ENCODE peak calls at places on chromosomes 7 and 10, in seven cellular contexts. B is IMR-90, F is H9, I is mesendoderm, C is mesenchymal stem cell, A is neuronal stem cell, M is trophoblast cell. J is an unnamed sample.

GRCh38 chr7:86644282-86645173 is 819 bp downstream of the GRM3 start:
- DNase-seq in B (no peak), F (peak), I (peak), C (no peak), A (peak), M (no peak), J (peak)

GRCh38 chr7:87231243-87231642 is 11.7 kb upstream of the TMEM243 start:
- DNase-seq in B (no peak), F (no peak), I (no peak), C (no peak), A (no peak), M (no peak), J (no peak)

GRCh38 chr10:61897671-61898434 is 3.6 kb upstream of the ARID5B start:
- DNase-seq in B (peak), F (peak), I (peak), C (peak), A (no peak), M (peak), J (no peak)

GRCh38 chr7:1061180-1061579 is 16.8 kb downstream of the GPR146 start:
- DNase-seq in B (no peak), F (no peak), I (no peak), C (no peak), A (no peak), M (no peak), J (no peak)

GRCh38 chr7:44307301-44307900 is 18.0 kb downstream of the CAMK2B start:
- DNase-seq in B (peak), F (peak), I (peak), C (peak), A (no peak), M (no peak), J (peak)

GRCh38 chr10:43863270-43863669 is 214.6 kb upstream of the ZNF32 start:
- DNase-seq in B (no peak), F (no peak), I (no peak), C (no peak), A (no peak), M (no peak), J (no peak)

GRCh38 chr7:113890326-113891030 is 28.3 kb downstream of the PPP1R3A start:
- DNase-seq in B (peak), F (no peak), I (no peak), C (no peak), A (no peak), M (no peak), J (no peak)

GRCh38 chr10:46546591-46547330 is 9.7 kb downstream of the GPRIN2 start:
- DNase-seq in B (no peak), F (peak), I (no peak), C (no peak), A (no peak), M (no peak), J (no peak)

GRCh38 chr7:35015346-35015859 is 21.9 kb downstream of the DPY19L1 start:
- DNase-seq in B (peak), F (peak), I (peak), C (peak), A (no peak), M (peak), J (no peak)

GRCh38 chr10:79057481-79058275 is 11.1 kb upstream of the ZMIZ1 start:
- DNase-seq in B (no peak), F (no peak), I (no peak), C (no peak), A (no peak), M (no peak), J (no peak)

GRCh38 chr7:27714831-27715444 is 25.0 kb upstream of the TAX1BP1 start:
- DNase-seq in B (peak), F (no peak), I (no peak), C (no peak), A (no peak), M (no peak), J (no peak)

GRCh38 chr7:99096124-99096887 is 47.6 kb downstream of the SMURF1 start:
- DNase-seq in B (peak), F (no peak), I (no peak), C (peak), A (no peak), M (no peak), J (no peak)

GRCh38 chr7:109611656-109612055 is 1042.0 kb downstream of the DNAJB9 start:
- DNase-seq in B (no peak), F (no peak), I (peak), C (no peak), A (no peak), M (no peak), J (no peak)

GRCh38 chr10:104333037-104333727 is 5.1 kb downstream of the ITPRIP start:
- DNase-seq in B (no peak), F (no peak), I (peak), C (no peak), A (no peak), M (no peak), J (no peak)

GRCh38 chr10:10515479-10516204 is 502.0 kb upstream of the CELF2 start:
- DNase-seq in B (no peak), F (no peak), I (no peak), C (peak), A (no peak), M (no peak), J (no peak)

GRCh38 chr10:5743736-5744135 is 59.1 kb downstream of the TASOR2 start:
- DNase-seq in B (no peak), F (no peak), I (no peak), C (no peak), A (no peak), M (no peak), J (no peak)

GRCh38 chr10:110556993-110557601 is 10.4 kb upstream of the SMC3 start:
- DNase-seq in B (peak), F (peak), I (peak), C (peak), A (peak), M (peak), J (peak)

GRCh38 chr10:124093076-124093773 is at the start of gene CHST15:
- DNase-seq in B (no peak), F (peak), I (peak), C (peak), A (peak), M (no peak), J (peak)

GRCh38 chr10:44864042-44864436 is 47.1 kb upstream of the TMEM72 start:
- DNase-seq in B (no peak), F (peak), I (peak), C (peak), A (peak), M (peak), J (peak)

GRCh38 chr10:20662742-20663141 is 234.4 kb downstream of the NEBL start:
- DNase-seq in B (no peak), F (no peak), I (no peak), C (no peak), A (no peak), M (no peak), J (no peak)

GRCh38 chr7:146655928-146656797 is 539.6 kb downstream of the CNTNAP2 start:
- DNase-seq in B (no peak), F (no peak), I (no peak), C (peak), A (no peak), M (no peak), J (no peak)

GRCh38 chr10:29895436-29895835 is 163.9 kb downstream of the JCAD start:
- DNase-seq in B (peak), F (peak), I (peak), C (peak), A (peak), M (peak), J (no peak)

GRCh38 chr7:65250697-65251395 is 122.8 kb upstream of the ZNF92 start:
- DNase-seq in B (no peak), F (peak), I (no peak), C (no peak), A (no peak), M (no peak), J (peak)

GRCh38 chr7:32089256-32089655 is 19.0 kb upstream of the PDE1C start:
- DNase-seq in B (no peak), F (no peak), I (no peak), C (no peak), A (no peak), M (no peak), J (no peak)

GRCh38 chr10:99784025-99784730 is 1.7 kb downstream of the ABCC2 start:
- DNase-seq in B (peak), F (no peak), I (no peak), C (peak), A (no peak), M (peak), J (no peak)

GRCh38 chr10:6603142-6604125 is 23.4 kb upstream of the PRKCQ start:
- DNase-seq in B (no peak), F (no peak), I (no peak), C (no peak), A (no peak), M (peak), J (no peak)

GRCh38 chr7:30240401-30240800 is 44.0 kb upstream of the ZNRF2 start:
- DNase-seq in B (no peak), F (no peak), I (peak), C (peak), A (no peak), M (no peak), J (no peak)

GRCh38 chr7:42876182-42877068 is 35.4 kb downstream of the C7orf25 start:
- DNase-seq in B (peak), F (peak), I (peak), C (peak), A (peak), M (peak), J (no peak)

GRCh38 chr7:12570529-12571461 is at the start of gene SCIN:
- DNase-seq in B (no peak), F (peak), I (peak), C (peak), A (no peak), M (no peak), J (peak)

GRCh38 chr10:88111294-88111693 is 247.9 kb downstream of the PTEN start:
- DNase-seq in B (no peak), F (no peak), I (no peak), C (no peak), A (no peak), M (no peak), J (no peak)

GRCh38 chr7:102125127-102125561 is 161.5 kb upstream of the SH2B2 start:
- DNase-seq in B (peak), F (peak), I (peak), C (peak), A (no peak), M (peak), J (peak)

GRCh38 chr7:29988391-29989256 is 977 bp downstream of the SCRN1 start:
- DNase-seq in B (peak), F (peak), I (peak), C (peak), A (peak), M (no peak), J (no peak)

GRCh38 chr10:95337354-95337753 is 46.6 kb upstream of the PDLIM1 start:
- DNase-seq in B (no peak), F (no peak), I (no peak), C (no peak), A (no peak), M (no peak), J (no peak)

GRCh38 chr10:95337761-95338160 is 47.0 kb upstream of the PDLIM1 start:
- DNase-seq in B (no peak), F (no peak), I (no peak), C (no peak), A (no peak), M (no peak), J (no peak)

GRCh38 chr10:95334793-95335120 is 44.0 kb upstream of the PDLIM1 start:
- DNase-seq in B (no peak), F (no peak), I (no peak), C (no peak), A (no peak), M (no peak), J (no peak)

GRCh38 chr10:95336702-95337101 is 45.9 kb upstream of the PDLIM1 start:
- DNase-seq in B (no peak), F (no peak), I (peak), C (no peak), A (no peak), M (no peak), J (no peak)

GRCh38 chr10:95335933-95336699 is 45.3 kb upstream of the PDLIM1 start:
- DNase-seq in B (no peak), F (no peak), I (no peak), C (no peak), A (no peak), M (no peak), J (no peak)
- H2BK120ac ChIP-seq in B (peak), F (no peak), I (no peak), C (no peak), A (no peak), M (no peak), J (no peak)

GRCh38 chr10:112404612-112405011 is 30.7 kb downstream of the ACSL5 start:
- DNase-seq in B (peak), F (no peak), I (no peak), C (no peak), A (no peak), M (peak), J (no peak)

GRCh38 chr10:112397592-112397991 is 23.7 kb downstream of the ACSL5 start:
- DNase-seq in B (no peak), F (no peak), I (no peak), C (no peak), A (no peak), M (peak), J (no peak)

GRCh38 chr10:112407696-112408095 is 33.8 kb downstream of the ACSL5 start:
- DNase-seq in B (no peak), F (no peak), I (no peak), C (no peak), A (no peak), M (no peak), J (no peak)

DNA sequence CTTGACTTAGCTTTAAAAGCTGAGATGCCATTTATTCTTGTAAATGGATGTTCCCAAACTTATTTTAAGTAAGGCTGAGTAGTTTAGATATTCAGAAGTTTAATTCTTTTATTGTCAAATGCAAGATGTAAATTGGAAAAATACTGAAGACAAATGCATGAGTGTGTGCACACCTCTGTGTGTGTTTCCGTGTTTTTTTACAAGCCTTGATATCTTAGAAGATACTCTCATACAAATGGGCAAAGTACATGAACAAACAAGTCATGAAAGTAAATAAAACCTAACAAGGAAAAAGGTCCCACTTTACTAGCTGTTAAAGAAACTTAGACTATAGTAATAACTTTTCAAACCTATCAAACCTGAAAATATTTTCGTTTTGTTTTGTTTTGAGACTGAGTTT is 29.0 kb downstream of the ACSL5 start:
- DNase-seq in B (no peak), F (no peak), I (no peak), C (no peak), A (no peak), M (no peak), J (no peak)
- H2BK120ac ChIP-seq in B (no peak), F (no peak), I (no peak), C (no peak), A (no peak), M (no peak), J (no peak)

GRCh38 chr10:917416-917720 is 14.1 kb downstream of the LARP4B start:
- DNase-seq in B (no peak), F (no peak), I (no peak), C (no peak), A (no peak), M (no peak), J (no peak)
- H2BK120ac ChIP-seq in B (no peak), F (no peak), I (no peak), C (no peak), A (no peak), M (no peak), J (no peak)

GRCh38 chr7:115635876-115636275 is 394.7 kb downstream of the TFEC start:
- DNase-seq in B (no peak), F (no peak), I (no peak), C (no peak), A (no peak), M (no peak), J (no peak)
- H2BK120ac ChIP-seq in B (peak), F (no peak), I (no peak), C (no peak), A (no peak), M (no peak), J (no peak)

GRCh38 chr7:40701836-40702551 is 567.2 kb downstream of the SUGCT start:
- DNase-seq in B (no peak), F (no peak), I (no peak), C (no peak), A (no peak), M (no peak), J (no peak)
- H2BK120ac ChIP-seq in B (no peak), F (no peak), I (no peak), C (no peak), A (no peak), M (no peak), J (no peak)

J was measured in H1.